ENCODE peak calls at places on chromosomes 13 and 19, in nine cellular contexts. I, G, P, U, C, E, B, L and D are unnamed samples.

GRCh38 chr13:97191615-97192014 is 30.5 kb upstream of the MBNL2 start:
- DNase-seq in I (no peak), G (peak; percentile 28), P (no peak), U (no peak), C (no peak), E (no peak), B (no peak), L (no peak), D (no peak)

GRCh38 chr19:43625918-43626579 is 6.6 kb upstream of the ZNF428 start:
- DNase-seq in I (no peak), G (peak; percentile 29), P (no peak), U (peak; percentile 8), C (peak; percentile 79), E (no peak), B (no peak), L (no peak), D (no peak)

GRCh38 chr19:50414850-50415660 is 3.7 kb upstream of the SPIB start:
- DNase-seq in I (peak; percentile 63), G (peak; percentile 57), P (no peak), U (peak; percentile 38), C (peak; percentile 81), E (peak; percentile 68), B (peak; percentile 64), L (peak; percentile 50), D (no peak)

GRCh38 chr19:8321760-8322637 is 703 bp downstream of the RPS28 start:
- DNase-seq in I (no peak), G (no peak), P (no peak), U (no peak), C (peak; percentile 45), E (no peak), B (no peak), L (peak; percentile 24), D (no peak)

GRCh38 chr13:108961542-108962125 is 332.2 kb downstream of the MYO16 start:
- DNase-seq in I (no peak), G (no peak), P (peak; percentile 37), U (peak; percentile 57), C (peak; percentile 72), E (no peak), B (no peak), L (peak; percentile 45), D (no peak)

GRCh38 chr13:23724196-23724970 is 154.2 kb downstream of the TNFRSF19 start:
- DNase-seq in I (no peak), G (no peak), P (no peak), U (no peak), C (no peak), E (no peak), B (no peak), L (no peak), D (no peak)

GRCh38 chr19:37867831-37868230 is 38.6 kb downstream of the WDR87 start:
- DNase-seq in I (no peak), G (no peak), P (no peak), U (no peak), C (no peak), E (no peak), B (no peak), L (no peak), D (no peak)

GRCh38 chr19:10283301-10283733 is 3.4 kb upstream of the ICAM4 start:
- DNase-seq in I (no peak), G (no peak), P (no peak), U (no peak), C (no peak), E (no peak), B (no peak), L (no peak), D (no peak)

GRCh38 chr19:42023121-42023942 is 29.3 kb upstream of the ATP1A3 start:
- DNase-seq in I (no peak), G (no peak), P (no peak), U (peak; percentile 16), C (peak; percentile 29), E (no peak), B (no peak), L (no peak), D (no peak)

GRCh38 chr19:55489711-55490477 is 1.7 kb downstream of the SSC5D start:
- DNase-seq in I (no peak), G (no peak), P (no peak), U (no peak), C (no peak), E (no peak), B (no peak), L (no peak), D (no peak)

GRCh38 chr13:37492061-37492460 is 106.5 kb downstream of the POSTN start:
- DNase-seq in I (no peak), G (no peak), P (no peak), U (no peak), C (no peak), E (no peak), B (no peak), L (no peak), D (no peak)

GRCh38 chr13:26943748-26944147 is 183.2 kb upstream of the GPR12 start:
- DNase-seq in I (no peak), G (no peak), P (no peak), U (no peak), C (no peak), E (no peak), B (no peak), L (no peak), D (no peak)

GRCh38 chr13:79973533-79973963 is 367.4 kb downstream of the SPRY2 start:
- DNase-seq in I (no peak), G (no peak), P (peak; percentile 19), U (no peak), C (peak; percentile 80), E (no peak), B (no peak), L (no peak), D (no peak)

GRCh38 chr19:5046339-5047039 is 77.6 kb downstream of the KDM4B start:
- DNase-seq in I (no peak), G (no peak), P (peak; percentile 44), U (peak; percentile 54), C (no peak), E (no peak), B (no peak), L (peak; percentile 93), D (no peak)

GRCh38 chr19:23056516-23056915 is 53.5 kb upstream of the ZNF728 start:
- DNase-seq in I (no peak), G (no peak), P (no peak), U (no peak), C (no peak), E (no peak), B (no peak), L (no peak), D (no peak)

GRCh38 chr13:42959615-42960014 is 32.4 kb downstream of the EPSTI1 start:
- DNase-seq in I (no peak), G (no peak), P (no peak), U (no peak), C (no peak), E (no peak), B (no peak), L (no peak), D (no peak)

GRCh38 chr13:102846261-102847015 is 606 bp downstream of the ERCC5 start:
- DNase-seq in I (no peak), G (peak; percentile 15), P (peak; percentile 33), U (no peak), C (peak; percentile 52), E (no peak), B (peak; percentile 19), L (peak; percentile 52), D (no peak)